ENCODE peak calls at places on chromosome 3, in four cellular contexts. S, A, P and G are unnamed samples.
A peak's percentile ranks its signal among the peaks of the same experiment; 100 is the strongest.

GRCh38 chr3:4472312-4472711 is 5.2 kb upstream of the SUMF1 start:
- DNase-seq in A (no peak), S (no peak), P (no peak), G (no peak)

GRCh38 chr3:56370991-56371775 is 97.1 kb downstream of the ERC2 start:
- DNase-seq in S (no peak), A (no peak), P (no peak), G (no peak)

GRCh38 chr3:101979033-101979432 is 129.7 kb downstream of the NFKBIZ start:
- DNase-seq in S (no peak), A (no peak), P (no peak), G (no peak)

GRCh38 chr3:171453175-171453868 is 6.9 kb downstream of the TNIK start:
- DNase-seq in A (no peak), P (no peak), S (peak; percentile 57), G (no peak)

GRCh38 chr3:16322189-16322588 is 57.2 kb downstream of the OXNAD1 start:
- DNase-seq in P (no peak), A (no peak), S (no peak), G (no peak)

GRCh38 chr3:98504534-98504933 is 7.1 kb downstream of the OR5K2 start:
- DNase-seq in P (no peak), A (no peak), S (no peak), G (no peak)

GRCh38 chr3:163043074-163043473 is 1546.5 kb downstream of the OTOL1 start:
- DNase-seq in S (peak; percentile 32), P (no peak), A (no peak), G (no peak)

GRCh38 chr3:102454101-102454625 is 19.3 kb downstream of the ZPLD1 start:
- DNase-seq in S (no peak), A (no peak), P (no peak), G (no peak)

GRCh38 chr3:134307425-134307824 is 56.8 kb upstream of the RYK start:
- DNase-seq in A (no peak), P (no peak), S (no peak), G (no peak)

GRCh38 chr3:126618021-126618420 is 36.9 kb downstream of the TXNRD3 start:
- DNase-seq in A (no peak), S (no peak), P (no peak), G (no peak)

GRCh38 chr3:177589921-177590336 is 392.6 kb upstream of the TBL1XR1 start:
- DNase-seq in S (no peak), A (no peak), P (no peak), G (no peak)

GRCh38 chr3:79297242-79297641 is 470.6 kb downstream of the ROBO1 start:
- DNase-seq in A (no peak), S (no peak), P (no peak), G (no peak)

GRCh38 chr3:62562596-62562995 is 189.2 kb upstream of the FEZF2 start:
- DNase-seq in P (no peak), A (no peak), S (no peak), G (peak; percentile 70)

GRCh38 chr3:194058189-194058571 is 77.8 kb upstream of the HES1 start:
- DNase-seq in S (peak; percentile 72), P (peak; percentile 89), A (peak; percentile 69), G (peak; percentile 44)

GRCh38 chr3:136021798-136022197 is 56.3 kb downstream of the PPP2R3A start:
- DNase-seq in P (no peak), A (no peak), S (no peak), G (no peak)
- TF ChIP-seq CTCF in P (no peak), A (no peak), S (no peak), G (no peak)

GRCh38 chr3:196280689-196281463 is 6.7 kb downstream of the PCYT1A start:
- DNase-seq in A (no peak), P (no peak), S (no peak), G (no peak)
- H3K4me3 ChIP-seq in A (peak overlapping the region; percentile 41), P (no peak overlapping the region), S (no peak overlapping the region), G (no peak overlapping the region)

DNA sequence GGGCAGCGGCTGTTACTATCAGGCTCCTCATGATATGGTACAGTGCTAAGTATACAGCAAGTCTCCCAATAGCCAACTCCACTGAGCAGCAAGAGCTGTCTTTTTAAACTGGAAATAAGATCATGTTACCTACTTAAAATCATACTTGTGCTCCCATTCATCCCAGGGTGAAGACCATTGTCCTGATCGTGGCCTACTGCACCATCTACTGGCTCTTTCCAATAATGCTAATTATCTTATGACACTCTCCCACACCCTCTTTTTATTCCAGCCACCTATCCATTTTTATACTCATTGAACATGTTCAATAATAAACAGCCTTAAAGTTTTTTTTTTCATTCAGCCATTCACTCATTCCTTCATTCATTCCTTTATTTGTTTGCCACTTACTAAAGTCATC is 117.7 kb downstream of the GBE1 start:
- DNase-seq in S (peak; percentile 25), P (no peak), A (no peak), G (no peak)
- TF ChIP-seq CTCF in S (peak; percentile 24), P (no peak), A (peak; percentile 13), G (peak; percentile 14)

DNA sequence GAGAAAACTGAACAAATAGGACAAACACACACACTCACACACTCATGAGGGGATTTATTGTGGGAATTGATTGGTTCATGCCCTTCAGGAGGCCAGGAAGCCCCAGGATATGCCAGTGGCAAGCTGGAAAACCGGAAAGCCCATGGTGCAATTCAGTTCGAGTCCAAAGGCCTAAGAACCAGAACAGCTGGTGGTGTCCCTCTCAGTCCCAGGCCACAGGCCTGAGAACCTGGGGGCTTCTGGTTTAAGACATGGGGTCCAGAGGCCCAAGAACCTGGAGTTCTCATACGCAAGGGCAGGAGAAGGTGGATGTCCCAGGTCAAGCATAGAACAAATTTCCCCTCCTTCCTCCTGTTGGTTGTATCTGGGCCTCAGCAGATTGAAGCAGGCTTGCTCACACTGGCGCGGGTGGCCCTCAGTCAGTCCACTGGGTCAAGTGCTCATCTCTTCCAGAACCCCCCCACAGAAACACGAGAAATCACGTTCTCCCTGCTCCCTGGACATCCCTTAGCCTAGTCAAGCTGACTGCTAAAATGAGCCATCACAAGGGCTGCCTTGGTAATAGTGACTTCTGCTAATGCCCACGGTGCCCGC is 50.1 kb upstream of the RPL32 start:
- DNase-seq in S (no peak), A (no peak), P (no peak), G (no peak)
- H3K4me3 ChIP-seq in S (no peak overlapping the region), A (peak overlapping the region; percentile 26), P (no peak overlapping the region), G (no peak overlapping the region)

GRCh38 chr3:188241072-188241471 is 87.1 kb downstream of the LPP start:
- DNase-seq in A (peak; percentile 44), P (peak; percentile 18), S (peak; percentile 69), G (peak; percentile 56)

GRCh38 chr3:188242426-188243123 is 88.6 kb downstream of the LPP start:
- DNase-seq in P (no peak), A (no peak), S (no peak), G (no peak)

GRCh38 chr3:188241883-188242282 is 87.9 kb downstream of the LPP start:
- DNase-seq in P (no peak), A (no peak), S (no peak), G (no peak)

GRCh38 chr3:188244395-188244861 is 90.5 kb downstream of the LPP start:
- DNase-seq in P (no peak), A (no peak), S (no peak), G (no peak)

GRCh38 chr3:188243124-188243795 is 89.3 kb downstream of the LPP start:
- DNase-seq in S (no peak), P (no peak), A (no peak), G (no peak)
- TF ChIP-seq CTCF in S (no peak), P (no peak), A (no peak), G (no peak)

DNA sequence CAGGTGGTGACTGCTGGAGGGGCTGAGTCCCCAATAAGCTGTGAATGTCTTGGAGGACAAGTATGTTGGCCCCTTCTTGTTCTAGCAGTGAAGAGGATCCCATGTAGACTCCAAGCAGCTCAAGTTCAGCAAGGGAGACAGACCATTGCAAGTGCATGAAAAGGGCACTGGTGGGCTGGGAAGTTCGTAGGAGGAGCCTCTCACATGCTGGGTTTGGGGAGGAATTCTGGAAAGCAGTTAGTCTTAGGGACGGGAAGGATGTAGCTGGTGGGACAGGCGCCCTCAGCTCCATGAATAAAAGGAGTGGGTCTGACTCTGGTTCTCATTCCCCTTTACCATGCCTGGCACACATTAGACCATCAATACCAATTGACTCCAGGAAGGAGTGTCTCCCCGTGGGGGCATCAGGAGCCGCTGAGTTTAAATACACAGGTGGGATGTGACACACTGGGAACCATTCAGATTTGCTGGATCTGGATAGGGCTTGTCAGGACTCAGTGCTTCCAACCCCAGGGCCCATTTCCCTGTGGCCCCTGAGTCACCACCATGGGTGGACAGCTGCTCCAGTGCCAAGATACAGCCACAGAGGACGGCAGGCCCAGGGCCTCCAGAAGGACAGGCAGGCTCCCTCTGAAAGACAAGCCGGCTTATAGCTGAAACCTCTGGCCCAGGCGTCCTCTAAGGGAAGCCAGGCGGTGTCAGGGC is 554 bp upstream of the XYLB start:
- DNase-seq in P (no peak), A (no peak), S (no peak), G (no peak)
- H3K4me3 ChIP-seq in P (peak overlapping the region; percentile 87), A (peak overlapping the region; percentile 88), S (peak overlapping the region; percentile 72), G (peak overlapping the region; percentile 62)